ENCODE peak calls at places on chromosomes 5 and 9, in nine cellular contexts. L is GM23338, I is neural progenitor cell, R is heart right ventricle, O is heart left ventricle, P is glutamatergic neuron, T is cardiac muscle cell, Y is kidney, M is OCI-LY7. F is an unnamed sample.

GRCh38 chr5:133603711-133604110 is 8.6 kb downstream of the FSTL4 start:
- DNase-seq in L (no peak), I (no peak), R (no peak), O (no peak), P (no peak), T (no peak), Y (no peak), M (no peak), F (no peak)

GRCh38 chr5:99104538-99105132 is 175.8 kb upstream of the CHD1 start:
- DNase-seq in L (peak; percentile 76), I (peak; percentile 70), R (no peak), O (no peak), P (no peak), T (peak; percentile 62), Y (no peak), M (peak; percentile 23), F (peak; percentile 13)

GRCh38 chr5:173499471-173500212 is 116.8 kb downstream of the BOD1 start:
- DNase-seq in L (no peak), I (no peak), R (peak; percentile 46), O (peak; percentile 45), P (no peak), T (no peak), Y (no peak), M (no peak), F (no peak)

GRCh38 chr5:43679214-43679613 is 76.2 kb downstream of the NNT start:
- DNase-seq in L (no peak), I (no peak), R (no peak), O (no peak), P (no peak), T (no peak), Y (no peak), M (no peak), F (no peak)

GRCh38 chr5:126875303-126875785 is 98.4 kb downstream of the LMNB1 start:
- DNase-seq in L (peak; percentile 11), I (no peak), R (no peak), O (no peak), P (no peak), T (peak; percentile 58), Y (no peak), M (no peak), F (no peak)

GRCh38 chr9:306907-307306 is 92.2 kb downstream of the DOCK8 start:
- DNase-seq in L (peak; percentile 73), I (peak; percentile 13), R (no peak), O (no peak), P (no peak), T (no peak), Y (no peak), M (peak; percentile 22), F (no peak)

GRCh38 chr5:35067985-35068384 is 20.2 kb upstream of the AGXT2 start:
- DNase-seq in L (no peak), I (no peak), R (no peak), O (no peak), P (no peak), T (no peak), Y (no peak), M (no peak), F (peak; percentile 56)

GRCh38 chr5:139984816-139985215 is 58.3 kb downstream of the NRG2 start:
- DNase-seq in L (no peak), I (no peak), R (no peak), O (no peak), P (no peak), T (no peak), Y (no peak), M (no peak), F (no peak)

GRCh38 chr5:168712280-168712924 is 133.2 kb upstream of the PANK3 start:
- DNase-seq in L (peak; percentile 31), I (no peak), R (no peak), O (no peak), P (no peak), T (no peak), Y (no peak), M (no peak), F (peak; percentile 94)

GRCh38 chr5:179913461-179913860 is 5.8 kb upstream of the TBC1D9B start:
- DNase-seq in L (no peak), I (no peak), R (no peak), O (no peak), P (no peak), T (no peak), Y (no peak), M (no peak), F (no peak)

GRCh38 chr9:108151161-108151586 is 661.6 kb upstream of the KLF4 start:
- DNase-seq in L (no peak), I (no peak), R (peak; percentile 21), O (peak; percentile 43), P (no peak), T (no peak), Y (peak; percentile 35), M (no peak), F (no peak)

GRCh38 chr5:127595484-127596368 is 53.2 kb upstream of the CTXN3 start:
- DNase-seq in L (no peak), I (no peak), R (no peak), O (no peak), P (no peak), T (no peak), Y (no peak), M (no peak), F (no peak)

GRCh38 chr5:37836173-37837100 is 3.4 kb downstream of the GDNF start:
- DNase-seq in L (peak; percentile 58), I (peak; percentile 70), R (peak; percentile 25), O (no peak), P (peak; percentile 45), T (peak; percentile 48), Y (peak; percentile 82), M (no peak), F (peak; percentile 20)

GRCh38 chr5:77679791-77680190 is 41.3 kb upstream of the OTP start:
- DNase-seq in L (no peak), I (no peak), R (no peak), O (no peak), P (no peak), T (no peak), Y (no peak), M (no peak), F (peak; percentile 29)

GRCh38 chr5:72149742-72150141 is 42.5 kb downstream of the MAP1B start:
- DNase-seq in L (no peak), I (no peak), R (no peak), O (no peak), P (no peak), T (no peak), Y (no peak), M (no peak), F (no peak)
- TF ChIP-seq CTCF in L (no peak), I (no peak), R (peak; percentile 35), O (no peak), P (no peak), T (peak; percentile 25), Y (no peak), M (no peak), F (peak; percentile 45)

DNA sequence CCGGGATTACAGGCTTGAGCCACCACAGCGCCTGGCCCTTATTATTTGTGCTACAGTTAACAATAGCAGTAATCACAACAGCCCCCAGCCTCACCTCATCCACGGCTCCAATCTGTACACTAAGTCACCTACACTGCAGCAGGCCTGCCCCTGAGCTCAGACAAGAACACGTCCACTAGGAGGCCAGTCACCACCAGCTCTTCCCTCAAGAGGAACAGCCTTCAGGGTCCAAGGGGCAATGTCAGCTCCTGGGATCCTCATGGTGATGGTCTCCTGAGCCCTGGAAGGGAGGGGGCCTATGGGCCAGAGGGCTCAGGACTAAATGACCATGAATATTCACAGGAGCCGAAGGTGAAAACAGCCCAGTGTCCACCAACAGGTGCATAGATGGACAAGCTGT is 67.7 kb downstream of the VAV2 start:
- DNase-seq in L (no peak), I (no peak), R (no peak), O (no peak), P (no peak), T (no peak), Y (no peak), M (no peak), F (no peak)
- TF ChIP-seq CTCF in L (peak; percentile 13), I (peak; percentile 4), R (no peak), O (no peak), P (no peak), T (no peak), Y (no peak), M (no peak), F (no peak)

DNA sequence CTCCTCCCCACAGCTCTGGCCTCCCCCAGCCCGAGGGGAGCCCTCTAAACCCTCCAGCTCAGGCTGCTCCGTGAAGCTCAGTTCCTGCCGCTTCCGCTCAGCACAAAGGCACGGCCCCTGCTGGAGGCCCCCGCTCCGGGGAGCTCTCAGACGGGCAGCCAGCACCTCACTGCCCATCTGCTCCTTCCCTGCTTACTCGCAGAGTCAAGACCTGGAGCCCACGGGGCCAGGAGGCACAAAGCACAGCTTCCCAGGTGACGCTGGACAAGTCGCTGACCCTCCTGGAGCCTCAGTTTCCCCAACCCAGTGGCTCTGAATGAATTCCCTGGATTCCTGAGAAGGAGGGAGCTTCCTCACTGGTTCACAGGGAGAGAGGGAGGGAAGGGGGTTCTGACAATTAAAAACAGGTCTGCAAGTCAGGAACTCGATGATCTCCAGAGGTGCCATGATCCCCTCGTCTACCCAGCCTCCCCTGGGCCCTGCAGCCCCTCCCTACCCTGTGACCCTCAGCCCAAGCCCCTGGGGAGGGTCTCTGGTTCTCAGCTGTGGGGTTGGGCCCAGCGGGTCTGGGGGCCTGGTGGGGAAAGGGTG is 36.2 kb downstream of the VAV2 start:
- DNase-seq in L (peak; percentile 75), I (peak; percentile 78), R (no peak), O (peak; percentile 30), P (peak; percentile 70), T (peak; percentile 72), Y (peak; percentile 84), M (peak; percentile 90), F (no peak)
- TF ChIP-seq CTCF in L (peak; percentile 6), I (peak; percentile 14), R (no peak), O (no peak), P (no peak), T (peak; percentile 31), Y (no peak), M (peak; percentile 16), F (no peak)

DNA sequence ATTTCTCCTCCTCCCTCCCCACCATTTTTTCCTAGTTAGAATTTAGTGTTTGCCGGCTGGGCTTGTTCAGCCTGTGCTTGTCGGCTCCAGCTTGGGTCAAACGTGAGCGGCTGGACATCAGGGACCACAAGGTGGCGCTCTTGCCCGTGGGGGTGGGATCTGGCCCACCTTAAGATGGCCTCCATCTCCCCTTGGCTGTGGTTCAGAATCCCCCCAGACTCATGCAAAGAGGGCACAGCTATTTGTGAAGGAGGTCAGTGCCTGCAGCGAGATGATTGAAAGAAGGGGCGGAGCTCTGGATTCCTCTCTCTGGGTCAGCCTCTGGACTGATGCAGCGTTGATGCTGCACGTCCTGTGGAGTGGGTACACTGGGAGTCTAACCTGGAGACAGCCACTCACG is 283.3 kb upstream of the TUT7 start:
- DNase-seq in L (peak; percentile 88), I (peak; percentile 91), R (peak; percentile 40), O (peak; percentile 24), P (peak; percentile 85), T (peak; percentile 82), Y (no peak), M (peak; percentile 4), F (peak; percentile 8)
- TF ChIP-seq CTCF in L (peak; percentile 95), I (peak; percentile 97), R (peak; percentile 40), O (peak; percentile 63), P (peak; percentile 85), T (peak; percentile 79), Y (peak; percentile 7), M (peak; percentile 79), F (peak; percentile 92)

DNA sequence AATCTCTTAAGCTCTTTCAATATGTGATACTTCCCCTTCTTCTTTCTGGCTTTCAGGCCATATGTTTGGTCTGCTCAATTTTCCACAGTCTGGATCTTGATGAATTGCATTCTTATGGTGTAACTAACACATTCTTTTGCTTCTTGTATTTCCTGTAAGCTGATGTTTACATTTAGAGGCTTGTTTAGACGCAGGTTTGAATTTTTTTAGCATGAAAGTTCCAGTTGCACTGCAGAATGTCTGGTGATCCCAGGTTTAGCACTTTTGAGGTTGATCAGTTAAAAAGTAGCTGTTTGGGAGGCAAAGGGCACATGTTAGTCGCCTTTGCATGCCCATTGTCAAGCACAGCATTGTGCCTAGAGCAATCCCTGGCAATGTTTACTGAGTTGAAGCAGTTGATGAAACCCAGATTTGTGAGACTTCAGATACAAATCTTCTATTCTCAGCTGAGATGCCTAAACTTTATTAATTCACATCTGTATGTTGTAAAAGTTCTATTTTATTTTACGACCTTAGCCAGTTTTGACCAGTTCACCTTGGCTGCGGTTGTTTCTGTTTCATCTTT is 59.6 kb upstream of the SPATA31C2 start:
- DNase-seq in L (no peak), I (no peak), R (no peak), O (no peak), P (no peak), T (no peak), Y (no peak), M (no peak), F (peak; percentile 86)
- TF ChIP-seq CTCF in L (no peak), I (no peak), R (no peak), O (no peak), P (no peak), T (no peak), Y (no peak), M (no peak), F (no peak)

F was measured in HFFc6.